ENCODE peak calls at places on chromosomes 13 and 19, in five cellular contexts. Z is A549, M is Calu3, Q is iris pigment epithelial cell, S is aorta. X is an unnamed sample.

GRCh38 chr13:51912091-51912490 is 50.3 kb downstream of the CCDC70 start:
- DNase-seq in Z (no peak), M (no peak), Q (no peak), S (no peak), X (no peak)

GRCh38 chr19:35774274-35775045 is 904 bp upstream of the ARHGAP33 start:
- DNase-seq in Z (peak), M (no peak), Q (no peak), S (peak), X (no peak)

GRCh38 chr13:69459346-69459745 is 648.3 kb upstream of the ATXN8OS start:
- DNase-seq in Z (no peak), M (no peak), Q (no peak), S (no peak), X (no peak)

GRCh38 chr19:18290250-18291018 is 9.0 kb upstream of the JUND start:
- DNase-seq in Z (no peak), M (no peak), Q (peak), S (no peak), X (no peak)

GRCh38 chr19:41928754-41929535 is 696 bp upstream of the ERFL start:
- DNase-seq in Z (peak), M (no peak), Q (no peak), S (no peak), X (no peak)

GRCh38 chr19:45498411-45499195 is at the start of gene PPM1N:
- DNase-seq in Z (no peak), M (peak), Q (peak), S (no peak), X (no peak)

GRCh38 chr19:31139871-31140505 is 209.2 kb downstream of the TSHZ3 start:
- DNase-seq in Z (peak), M (no peak), Q (peak), S (no peak), X (no peak)

GRCh38 chr13:101773062-101773461 is 320.6 kb downstream of the ITGBL1 start:
- DNase-seq in Z (peak), M (no peak), Q (peak), S (no peak), X (no peak)

GRCh38 chr13:40060318-40061007 is 405.0 kb downstream of the COG6 start:
- DNase-seq in Z (no peak), M (no peak), Q (peak), S (peak), X (peak)

GRCh38 chr19:16957151-16957662 is 68.4 kb downstream of the F2RL3 start:
- DNase-seq in Z (no peak), M (peak), Q (peak), S (no peak), X (no peak)

GRCh38 chr19:2477732-2478191 is 1.8 kb downstream of the GADD45B start:
- DNase-seq in Z (peak), M (no peak), Q (peak), S (peak), X (no peak)

GRCh38 chr19:54482889-54483288 is 9.8 kb upstream of the CDC42EP5 start:
- DNase-seq in Z (no peak), M (no peak), Q (no peak), S (no peak), X (no peak)

GRCh38 chr13:46622918-46623256 is 69.9 kb downstream of the LRCH1 start:
- DNase-seq in Z (no peak), M (no peak), Q (peak), S (no peak), X (peak)

GRCh38 chr19:30450101-30450500 is 77.9 kb downstream of the ZNF536 start:
- DNase-seq in Z (no peak), M (no peak), Q (peak), S (no peak), X (peak)

GRCh38 chr13:40445557-40445990 is 220.9 kb downstream of the FOXO1 start:
- DNase-seq in Z (no peak), M (no peak), Q (peak), S (no peak), X (peak)

GRCh38 chr19:39265321-39265916 is 2.8 kb upstream of the IFNL2 start:
- DNase-seq in Z (peak), M (no peak), Q (no peak), S (peak), X (no peak)

GRCh38 chr13:95915102-95915501 is 138.1 kb downstream of the UGGT2 start:
- DNase-seq in Z (no peak), M (no peak), Q (no peak), S (no peak), X (no peak)

GRCh38 chr19:4054471-4055208 is 12.1 kb downstream of the ZBTB7A start:
- DNase-seq in Z (no peak), M (no peak), Q (no peak), S (peak), X (no peak)

GRCh38 chr19:42985588-42985987 is 40.7 kb downstream of the PSG11 start:
- DNase-seq in Z (no peak), M (no peak), Q (no peak), S (no peak), X (no peak)

GRCh38 chr13:64054306-64054705 is 2638.7 kb upstream of the PCDH20 start:
- DNase-seq in Z (no peak), M (no peak), Q (no peak), S (no peak), X (no peak)

GRCh38 chr19:15353908-15354307 is 21.6 kb upstream of the BRD4 start:
- DNase-seq in Z (no peak), M (no peak), Q (no peak), S (no peak), X (no peak)

GRCh38 chr19:33022472-33023116 is 42.1 kb downstream of the RHPN2 start:
- DNase-seq in Z (no peak), M (no peak), Q (peak), S (no peak), X (no peak)

GRCh38 chr19:15195381-15195964 is 5.3 kb downstream of the NOTCH3 start:
- DNase-seq in Z (no peak), M (peak), Q (peak), S (peak), X (peak)

GRCh38 chr13:74465279-74465678 is 331.1 kb upstream of the KLF12 start:
- DNase-seq in Z (no peak), M (no peak), Q (no peak), S (no peak), X (no peak)

GRCh38 chr13:19810996-19811881 is 28.5 kb upstream of the PSPC1 start:
- DNase-seq in Z (no peak), M (no peak), Q (peak), S (no peak), X (no peak)

GRCh38 chr19:18408053-18408476 is 10.6 kb upstream of the LRRC25 start:
- DNase-seq in Z (no peak), M (peak), Q (no peak), S (no peak), X (peak)